ENCODE peak calls at places on chromosomes 13 and 19, in four cellular contexts. One of them, this sample, is unnamed.

GRCh38 chr13:43005460-43006236 is 13.6 kb upstream of the EPSTI1 start:
- DNase-seq in ovary: no peak
- DNase-seq in lower leg skin: no peak
- DNase-seq in omental fat pad: no peak
- DNase-seq in this sample: no peak

GRCh38 chr19:15529774-15530372 is 21.5 kb downstream of the CYP4F22 start:
- DNase-seq in ovary: no peak
- DNase-seq in lower leg skin: peak; percentile 92
- DNase-seq in omental fat pad: no peak
- DNase-seq in this sample: no peak

GRCh38 chr13:45909724-45910123 is 58.2 kb upstream of the SIAH3 start:
- DNase-seq in ovary: no peak
- DNase-seq in lower leg skin: no peak
- DNase-seq in omental fat pad: no peak
- DNase-seq in this sample: no peak

GRCh38 chr13:51822106-51822840 is 18.3 kb upstream of the DHRS12 start:
- DNase-seq in ovary: no peak
- DNase-seq in lower leg skin: no peak
- DNase-seq in omental fat pad: no peak
- DNase-seq in this sample: no peak

GRCh38 chr13:110813646-110814624 is 100.4 kb downstream of the ING1 start:
- DNase-seq in ovary: no peak
- DNase-seq in lower leg skin: peak; percentile 71
- DNase-seq in omental fat pad: no peak
- DNase-seq in this sample: no peak

GRCh38 chr13:79440958-79441553 is 35.0 kb upstream of the RBM26 start:
- DNase-seq in ovary: no peak
- DNase-seq in lower leg skin: no peak
- DNase-seq in omental fat pad: no peak
- DNase-seq in this sample: no peak

GRCh38 chr13:29707876-29708543 is 112.5 kb upstream of the SLC7A1 start:
- DNase-seq in ovary: no peak
- DNase-seq in lower leg skin: no peak
- DNase-seq in omental fat pad: no peak
- DNase-seq in this sample: no peak

GRCh38 chr19:43809762-43810696 is 7.8 kb upstream of the LYPD5 start:
- DNase-seq in ovary: no peak
- DNase-seq in lower leg skin: peak; percentile 2
- DNase-seq in omental fat pad: no peak
- DNase-seq in this sample: no peak

GRCh38 chr13:111476197-111476596 is 155.8 kb downstream of the TEX29 start:
- DNase-seq in ovary: no peak
- DNase-seq in lower leg skin: no peak
- DNase-seq in omental fat pad: no peak
- DNase-seq in this sample: no peak

GRCh38 chr13:103386341-103386740 is 320.1 kb upstream of the SLC10A2 start:
- DNase-seq in ovary: no peak
- DNase-seq in lower leg skin: no peak
- DNase-seq in omental fat pad: no peak
- DNase-seq in this sample: no peak

GRCh38 chr13:98906746-98907502 is 70.9 kb downstream of the DOCK9 start:
- DNase-seq in ovary: no peak
- DNase-seq in lower leg skin: no peak
- DNase-seq in omental fat pad: no peak
- DNase-seq in this sample: no peak

GRCh38 chr19:50357178-50358100 is 8.0 kb downstream of the NAPSA start:
- DNase-seq in ovary: peak; percentile 75
- DNase-seq in lower leg skin: peak; percentile 96
- DNase-seq in omental fat pad: peak; percentile 63
- DNase-seq in this sample: peak; percentile 55

GRCh38 chr19:35790981-35791813 is 15.8 kb downstream of the ARHGAP33 start:
- DNase-seq in ovary: no peak
- DNase-seq in lower leg skin: no peak
- DNase-seq in omental fat pad: no peak
- DNase-seq in this sample: no peak

GRCh38 chr13:26377038-26377437 is 123.1 kb downstream of the CDK8 start:
- DNase-seq in ovary: no peak
- DNase-seq in lower leg skin: no peak
- DNase-seq in omental fat pad: no peak
- DNase-seq in this sample: no peak
- TF ChIP-seq CTCF in ovary: no peak
- TF ChIP-seq CTCF in lower leg skin: no peak
- TF ChIP-seq CTCF in omental fat pad: no peak
- TF ChIP-seq CTCF in this sample: peak; percentile 55

DNA sequence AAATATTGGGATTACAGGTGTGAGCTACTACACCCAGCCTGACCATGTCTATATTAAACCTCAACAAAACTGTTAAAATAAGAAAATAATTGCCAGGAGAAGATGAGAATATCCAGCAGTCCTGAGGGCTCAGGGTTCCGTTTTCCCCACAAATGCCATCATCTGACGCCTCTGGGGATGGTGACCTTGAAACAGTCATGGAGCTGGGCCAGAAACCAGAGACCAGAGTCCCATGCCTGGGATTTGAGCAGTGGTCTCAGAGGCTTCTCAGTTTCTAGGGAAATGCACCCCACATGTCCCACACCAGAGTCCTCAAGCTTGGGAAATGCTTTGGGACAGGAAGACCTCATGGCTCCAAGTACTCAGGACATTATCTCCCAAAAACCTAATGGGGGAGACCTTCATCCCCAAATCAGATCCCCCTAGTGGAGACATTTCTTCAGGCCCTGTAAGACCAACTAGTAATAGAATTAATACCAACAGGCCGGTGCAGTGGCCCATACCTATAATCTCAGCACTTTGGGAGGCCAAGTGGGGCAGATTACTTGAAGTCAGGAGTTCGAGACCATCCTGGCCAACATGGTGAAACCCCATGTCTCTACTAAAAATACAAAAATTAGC is 2.9 kb upstream of the MAP1S start:
- DNase-seq in ovary: no peak
- DNase-seq in lower leg skin: no peak
- DNase-seq in omental fat pad: no peak
- DNase-seq in this sample: no peak
- TF ChIP-seq CTCF in ovary: no peak
- TF ChIP-seq CTCF in lower leg skin: no peak
- TF ChIP-seq CTCF in omental fat pad: no peak
- TF ChIP-seq CTCF in this sample: no peak

GRCh38 chr13:85582890-85583289 is 216.3 kb downstream of the SLITRK6 start:
- DNase-seq in ovary: no peak
- DNase-seq in lower leg skin: no peak
- DNase-seq in omental fat pad: no peak
- DNase-seq in this sample: no peak
- TF ChIP-seq CTCF in ovary: no peak
- TF ChIP-seq CTCF in lower leg skin: no peak
- TF ChIP-seq CTCF in omental fat pad: no peak
- TF ChIP-seq CTCF in this sample: no peak

DNA sequence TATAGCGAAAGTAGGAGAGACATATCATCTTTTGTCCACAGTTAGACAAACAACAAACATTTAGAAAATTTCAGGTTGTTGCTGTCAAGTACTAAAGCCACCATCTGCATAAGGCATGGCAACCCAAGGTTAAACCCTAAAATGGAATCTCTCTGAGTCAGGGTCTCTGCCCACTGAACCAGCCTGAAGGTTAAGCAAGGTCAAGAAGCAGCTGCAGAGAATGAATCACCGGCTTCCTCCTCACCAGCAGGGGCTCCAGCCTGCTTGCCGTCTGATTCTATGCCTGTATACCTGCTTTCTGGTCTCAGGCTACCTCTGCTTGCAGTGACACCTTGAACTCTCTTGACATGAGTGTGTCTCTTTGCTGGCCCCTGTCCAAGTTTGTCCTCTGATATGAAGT is 726.2 kb upstream of the SGCG start:
- DNase-seq in ovary: no peak
- DNase-seq in lower leg skin: no peak
- DNase-seq in omental fat pad: no peak
- DNase-seq in this sample: no peak
- TF ChIP-seq CTCF in ovary: no peak
- TF ChIP-seq CTCF in lower leg skin: no peak
- TF ChIP-seq CTCF in omental fat pad: no peak
- TF ChIP-seq CTCF in this sample: peak; percentile 18

GRCh38 chr13:49099513-49099877 is 120.6 kb upstream of the MLNR start:
- DNase-seq in ovary: no peak
- DNase-seq in lower leg skin: no peak
- DNase-seq in omental fat pad: no peak
- DNase-seq in this sample: no peak
- TF ChIP-seq CTCF in ovary: no peak
- TF ChIP-seq CTCF in lower leg skin: no peak
- TF ChIP-seq CTCF in omental fat pad: no peak
- TF ChIP-seq CTCF in this sample: no peak

GRCh38 chr19:56189785-56190184 is 7.8 kb downstream of the ZSCAN5B start:
- DNase-seq in ovary: no peak
- DNase-seq in lower leg skin: no peak
- DNase-seq in omental fat pad: no peak
- DNase-seq in this sample: no peak

GRCh38 chr19:56193981-56194380 is 3.6 kb downstream of the ZSCAN5B start:
- DNase-seq in ovary: no peak
- DNase-seq in lower leg skin: no peak
- DNase-seq in omental fat pad: no peak
- DNase-seq in this sample: no peak

GRCh38 chr19:56191711-56192110 is 5.9 kb downstream of the ZSCAN5B start:
- DNase-seq in ovary: no peak
- DNase-seq in lower leg skin: no peak
- DNase-seq in omental fat pad: no peak
- DNase-seq in this sample: no peak

DNA sequence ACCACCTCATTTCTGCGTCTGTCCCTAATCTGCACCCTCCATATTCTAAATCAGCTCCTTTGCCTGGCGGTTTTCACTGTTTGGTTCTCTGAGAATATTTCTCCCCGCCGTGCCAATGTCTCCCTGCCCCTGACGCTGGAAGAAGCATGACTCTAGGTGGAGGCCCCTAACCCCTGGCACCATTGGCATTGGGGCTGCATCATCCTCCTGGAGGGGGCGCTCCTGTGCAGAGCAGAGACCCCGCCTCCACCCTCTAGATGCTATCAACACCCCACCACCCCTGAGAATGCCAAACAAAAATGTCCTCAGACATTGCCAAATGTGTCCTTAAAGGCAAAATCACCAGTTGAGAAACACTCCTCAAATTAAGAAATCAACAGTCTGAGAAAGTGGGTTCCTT is 6.5 kb downstream of the ZSCAN5B start:
- DNase-seq in ovary: no peak
- DNase-seq in lower leg skin: no peak
- DNase-seq in omental fat pad: no peak
- DNase-seq in this sample: no peak
- TF ChIP-seq CTCF in ovary: no peak
- TF ChIP-seq CTCF in lower leg skin: no peak
- TF ChIP-seq CTCF in omental fat pad: no peak
- TF ChIP-seq CTCF in this sample: no peak

DNA sequence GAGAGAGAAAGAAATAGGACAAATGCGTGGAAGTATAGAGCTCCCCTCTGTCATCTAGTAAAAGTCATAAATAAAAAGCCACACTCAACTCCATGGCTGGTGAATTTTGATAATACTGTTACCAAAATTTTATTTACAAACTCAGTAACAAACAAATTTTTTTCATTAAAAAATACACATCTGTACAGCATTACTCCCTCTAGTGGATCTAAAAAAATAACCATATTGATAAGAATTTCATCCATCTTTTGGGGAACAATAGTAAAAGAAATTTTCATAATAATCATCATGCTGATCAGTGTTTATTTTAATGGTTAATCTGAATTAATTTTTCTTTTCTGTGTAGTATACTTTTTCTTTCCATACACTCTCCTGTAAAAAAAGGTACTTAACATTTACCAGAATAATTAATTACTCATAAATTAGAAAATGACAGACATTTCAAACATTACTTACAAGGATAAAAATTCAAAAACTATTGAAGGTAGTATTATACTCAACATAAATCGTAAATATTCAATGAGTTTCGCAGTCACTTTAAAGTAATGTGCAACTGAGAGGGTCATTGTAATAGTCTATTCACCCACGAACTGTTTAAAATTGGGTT is 173.5 kb upstream of the LSM14A start:
- DNase-seq in ovary: no peak
- DNase-seq in lower leg skin: no peak
- DNase-seq in omental fat pad: no peak
- DNase-seq in this sample: no peak
- TF ChIP-seq CTCF in ovary: no peak
- TF ChIP-seq CTCF in lower leg skin: no peak
- TF ChIP-seq CTCF in omental fat pad: no peak
- TF ChIP-seq CTCF in this sample: peak; percentile 37

GRCh38 chr19:42311612-42312160 is 1.4 kb upstream of the TMEM145 start:
- DNase-seq in ovary: no peak
- DNase-seq in lower leg skin: no peak
- DNase-seq in omental fat pad: no peak
- DNase-seq in this sample: no peak
- TF ChIP-seq CTCF in ovary: no peak
- TF ChIP-seq CTCF in lower leg skin: no peak
- TF ChIP-seq CTCF in omental fat pad: no peak
- TF ChIP-seq CTCF in this sample: peak; percentile 9

GRCh38 chr13:84980571-84980970 is 818.6 kb downstream of the SLITRK6 start:
- DNase-seq in ovary: no peak
- DNase-seq in lower leg skin: no peak
- DNase-seq in omental fat pad: no peak
- DNase-seq in this sample: no peak
- TF ChIP-seq CTCF in ovary: no peak
- TF ChIP-seq CTCF in lower leg skin: no peak
- TF ChIP-seq CTCF in omental fat pad: no peak
- TF ChIP-seq CTCF in this sample: no peak

GRCh38 chr19:48637948-48638830 is 1.0 kb upstream of the DBP start:
- DNase-seq in ovary: peak; percentile 89
- DNase-seq in lower leg skin: peak; percentile 95
- DNase-seq in omental fat pad: no peak
- DNase-seq in this sample: peak; percentile 62
- TF ChIP-seq CTCF in ovary: peak; percentile 23
- TF ChIP-seq CTCF in lower leg skin: no peak
- TF ChIP-seq CTCF in omental fat pad: no peak
- TF ChIP-seq CTCF in this sample: peak; percentile 24

This sample was measured in progenitor cell of endocrine pancreas.